ENCODE peak calls at places on chromosomes 5 and 9, in six cellular contexts. One of them, this sample, is unnamed.

GRCh38 chr5:51043740-51044139 is 339.5 kb upstream of the ISL1 start:
- DNase-seq in mucosa of gallbladder: no peak
- DNase-seq in fibroblast of the aortic adventitia: no peak
- DNase-seq in AG08395: no peak
- DNase-seq in upper lobe of right lung: no peak
- DNase-seq in naive thymus-derived CD4-positive, alpha-beta T cell: no peak
- DNase-seq in this sample: no peak

GRCh38 chr9:17622166-17622565 is 43.3 kb downstream of the SH3GL2 start:
- DNase-seq in AG08395: no peak
- DNase-seq in naive thymus-derived CD4-positive, alpha-beta T cell: no peak
- DNase-seq in fibroblast of the aortic adventitia: no peak
- DNase-seq in mucosa of gallbladder: no peak
- DNase-seq in upper lobe of right lung: no peak
- DNase-seq in this sample: no peak

GRCh38 chr5:78253201-78253600 is 41.3 kb downstream of the AP3B1 start:
- DNase-seq in AG08395: no peak
- DNase-seq in naive thymus-derived CD4-positive, alpha-beta T cell: no peak
- DNase-seq in fibroblast of the aortic adventitia: peak
- DNase-seq in mucosa of gallbladder: no peak
- DNase-seq in upper lobe of right lung: no peak
- DNase-seq in this sample: no peak

GRCh38 chr9:126939821-126940221 is 25.2 kb downstream of the RALGPS1 start:
- DNase-seq in mucosa of gallbladder: peak
- DNase-seq in upper lobe of right lung: peak
- DNase-seq in AG08395: no peak
- DNase-seq in fibroblast of the aortic adventitia: no peak
- DNase-seq in naive thymus-derived CD4-positive, alpha-beta T cell: no peak
- DNase-seq in this sample: no peak

GRCh38 chr5:72346396-72346795 is 26.2 kb downstream of the PTCD2 start:
- DNase-seq in fibroblast of the aortic adventitia: no peak
- DNase-seq in upper lobe of right lung: no peak
- DNase-seq in mucosa of gallbladder: no peak
- DNase-seq in AG08395: no peak
- DNase-seq in naive thymus-derived CD4-positive, alpha-beta T cell: no peak
- DNase-seq in this sample: no peak

GRCh38 chr5:172299916-172300439 is 16.4 kb upstream of the UBTD2 start:
- DNase-seq in mucosa of gallbladder: no peak
- DNase-seq in AG08395: no peak
- DNase-seq in naive thymus-derived CD4-positive, alpha-beta T cell: no peak
- DNase-seq in upper lobe of right lung: no peak
- DNase-seq in fibroblast of the aortic adventitia: no peak
- DNase-seq in this sample: no peak

GRCh38 chr9:7148243-7148765 is 390.5 kb downstream of the KDM4C start:
- DNase-seq in naive thymus-derived CD4-positive, alpha-beta T cell: no peak
- DNase-seq in fibroblast of the aortic adventitia: no peak
- DNase-seq in AG08395: no peak
- DNase-seq in mucosa of gallbladder: no peak
- DNase-seq in upper lobe of right lung: no peak
- DNase-seq in this sample: no peak

GRCh38 chr5:159878988-159879471 is 37.3 kb upstream of the ADRA1B start:
- DNase-seq in fibroblast of the aortic adventitia: peak
- DNase-seq in AG08395: peak
- DNase-seq in mucosa of gallbladder: peak
- DNase-seq in naive thymus-derived CD4-positive, alpha-beta T cell: no peak
- DNase-seq in upper lobe of right lung: peak
- DNase-seq in this sample: no peak

GRCh38 chr9:105385372-105385985 is 62.4 kb upstream of the FSD1L start:
- DNase-seq in fibroblast of the aortic adventitia: peak
- DNase-seq in upper lobe of right lung: no peak
- DNase-seq in AG08395: no peak
- DNase-seq in mucosa of gallbladder: peak
- DNase-seq in naive thymus-derived CD4-positive, alpha-beta T cell: peak
- DNase-seq in this sample: peak

GRCh38 chr5:77232959-77233358 is 22.5 kb downstream of the PDE8B start:
- DNase-seq in mucosa of gallbladder: no peak
- DNase-seq in fibroblast of the aortic adventitia: no peak
- DNase-seq in AG08395: no peak
- DNase-seq in naive thymus-derived CD4-positive, alpha-beta T cell: no peak
- DNase-seq in upper lobe of right lung: no peak
- DNase-seq in this sample: no peak

GRCh38 chr5:136374003-136374402 is 8.7 kb upstream of the TRPC7 start:
- DNase-seq in mucosa of gallbladder: no peak
- DNase-seq in naive thymus-derived CD4-positive, alpha-beta T cell: no peak
- DNase-seq in fibroblast of the aortic adventitia: peak
- DNase-seq in AG08395: no peak
- DNase-seq in upper lobe of right lung: no peak
- DNase-seq in this sample: no peak

GRCh38 chr5:45376463-45376862 is 319.7 kb downstream of the HCN1 start:
- DNase-seq in AG08395: no peak
- DNase-seq in upper lobe of right lung: no peak
- DNase-seq in naive thymus-derived CD4-positive, alpha-beta T cell: no peak
- DNase-seq in fibroblast of the aortic adventitia: no peak
- DNase-seq in mucosa of gallbladder: no peak
- DNase-seq in this sample: no peak

GRCh38 chr5:159741829-159742228 is 174.5 kb upstream of the ADRA1B start:
- DNase-seq in AG08395: no peak
- DNase-seq in upper lobe of right lung: no peak
- DNase-seq in naive thymus-derived CD4-positive, alpha-beta T cell: no peak
- DNase-seq in fibroblast of the aortic adventitia: no peak
- DNase-seq in mucosa of gallbladder: no peak
- DNase-seq in this sample: no peak

GRCh38 chr9:128265348-128265847 is 10.4 kb downstream of the GOLGA2 start:
- DNase-seq in AG08395: no peak
- DNase-seq in fibroblast of the aortic adventitia: no peak
- DNase-seq in naive thymus-derived CD4-positive, alpha-beta T cell: no peak
- DNase-seq in mucosa of gallbladder: no peak
- DNase-seq in upper lobe of right lung: no peak
- DNase-seq in this sample: no peak

GRCh38 chr9:134171316-134172197 is 7.2 kb upstream of the RNU6ATAC start:
- DNase-seq in mucosa of gallbladder: peak
- DNase-seq in upper lobe of right lung: peak
- DNase-seq in naive thymus-derived CD4-positive, alpha-beta T cell: no peak
- DNase-seq in fibroblast of the aortic adventitia: peak
- DNase-seq in AG08395: peak
- DNase-seq in this sample: no peak

GRCh38 chr5:67246108-67246507 is 49.5 kb upstream of the CD180 start:
- DNase-seq in naive thymus-derived CD4-positive, alpha-beta T cell: peak
- DNase-seq in fibroblast of the aortic adventitia: peak
- DNase-seq in upper lobe of right lung: no peak
- DNase-seq in AG08395: peak
- DNase-seq in mucosa of gallbladder: peak
- DNase-seq in this sample: peak

GRCh38 chr9:99814359-99814758 is 7.3 kb upstream of the NR4A3 start:
- DNase-seq in naive thymus-derived CD4-positive, alpha-beta T cell: no peak
- DNase-seq in fibroblast of the aortic adventitia: no peak
- DNase-seq in upper lobe of right lung: no peak
- DNase-seq in mucosa of gallbladder: no peak
- DNase-seq in AG08395: no peak
- DNase-seq in this sample: no peak

GRCh38 chr9:105259274-105259673 is 14.8 kb downstream of the SLC44A1 start:
- DNase-seq in AG08395: no peak
- DNase-seq in fibroblast of the aortic adventitia: no peak
- DNase-seq in naive thymus-derived CD4-positive, alpha-beta T cell: no peak
- DNase-seq in upper lobe of right lung: no peak
- DNase-seq in mucosa of gallbladder: no peak
- DNase-seq in this sample: no peak

GRCh38 chr5:43336159-43336558 is 22.9 kb upstream of the HMGCS1 start:
- DNase-seq in fibroblast of the aortic adventitia: no peak
- DNase-seq in AG08395: no peak
- DNase-seq in mucosa of gallbladder: no peak
- DNase-seq in naive thymus-derived CD4-positive, alpha-beta T cell: no peak
- DNase-seq in upper lobe of right lung: no peak
- DNase-seq in this sample: no peak

GRCh38 chr5:43997647-43998251 is 391.5 kb downstream of the FGF10 start:
- DNase-seq in upper lobe of right lung: no peak
- DNase-seq in naive thymus-derived CD4-positive, alpha-beta T cell: no peak
- DNase-seq in mucosa of gallbladder: peak
- DNase-seq in AG08395: peak
- DNase-seq in fibroblast of the aortic adventitia: peak
- DNase-seq in this sample: no peak

GRCh38 chr9:129495422-129496186 is 125.3 kb downstream of the C9orf50 start:
- DNase-seq in upper lobe of right lung: peak
- DNase-seq in AG08395: peak
- DNase-seq in naive thymus-derived CD4-positive, alpha-beta T cell: peak
- DNase-seq in mucosa of gallbladder: peak
- DNase-seq in fibroblast of the aortic adventitia: peak
- DNase-seq in this sample: peak

GRCh38 chr9:124553738-124554137 is 46.5 kb upstream of the NR5A1 start:
- DNase-seq in naive thymus-derived CD4-positive, alpha-beta T cell: no peak
- DNase-seq in mucosa of gallbladder: no peak
- DNase-seq in fibroblast of the aortic adventitia: peak
- DNase-seq in upper lobe of right lung: no peak
- DNase-seq in AG08395: peak
- DNase-seq in this sample: no peak

GRCh38 chr9:79213417-79214125 is 358.2 kb upstream of the TLE4 start:
- DNase-seq in fibroblast of the aortic adventitia: peak
- DNase-seq in upper lobe of right lung: no peak
- DNase-seq in AG08395: peak
- DNase-seq in mucosa of gallbladder: no peak
- DNase-seq in naive thymus-derived CD4-positive, alpha-beta T cell: no peak
- DNase-seq in this sample: no peak

GRCh38 chr5:71695561-71695960 is 23.5 kb upstream of the CARTPT start:
- DNase-seq in AG08395: no peak
- DNase-seq in mucosa of gallbladder: no peak
- DNase-seq in upper lobe of right lung: no peak
- DNase-seq in fibroblast of the aortic adventitia: peak
- DNase-seq in naive thymus-derived CD4-positive, alpha-beta T cell: no peak
- DNase-seq in this sample: no peak

GRCh38 chr9:112193562-112194288 is 18.6 kb upstream of the SUSD1 start:
- DNase-seq in mucosa of gallbladder: no peak
- DNase-seq in fibroblast of the aortic adventitia: no peak
- DNase-seq in AG08395: no peak
- DNase-seq in naive thymus-derived CD4-positive, alpha-beta T cell: no peak
- DNase-seq in upper lobe of right lung: no peak
- DNase-seq in this sample: no peak

GRCh38 chr5:82168294-82168693 is 109.9 kb downstream of the RPS23 start:
- DNase-seq in mucosa of gallbladder: no peak
- DNase-seq in naive thymus-derived CD4-positive, alpha-beta T cell: no peak
- DNase-seq in upper lobe of right lung: no peak
- DNase-seq in fibroblast of the aortic adventitia: peak
- DNase-seq in AG08395: peak
- DNase-seq in this sample: no peak

GRCh38 chr5:141805874-141806273 is 72.3 kb downstream of the PCDH1 start:
- DNase-seq in fibroblast of the aortic adventitia: no peak
- DNase-seq in naive thymus-derived CD4-positive, alpha-beta T cell: no peak
- DNase-seq in upper lobe of right lung: no peak
- DNase-seq in mucosa of gallbladder: no peak
- DNase-seq in AG08395: no peak
- DNase-seq in this sample: no peak

GRCh38 chr5:13477118-13477737 is 467.3 kb downstream of the DNAH5 start:
- DNase-seq in mucosa of gallbladder: no peak
- DNase-seq in naive thymus-derived CD4-positive, alpha-beta T cell: no peak
- DNase-seq in fibroblast of the aortic adventitia: peak
- DNase-seq in upper lobe of right lung: no peak
- DNase-seq in AG08395: no peak
- DNase-seq in this sample: no peak

GRCh38 chr9:31588010-31588409 is 796.4 kb upstream of the ACO1 start:
- DNase-seq in upper lobe of right lung: no peak
- DNase-seq in fibroblast of the aortic adventitia: no peak
- DNase-seq in AG08395: no peak
- DNase-seq in mucosa of gallbladder: no peak
- DNase-seq in naive thymus-derived CD4-positive, alpha-beta T cell: no peak
- DNase-seq in this sample: no peak

GRCh38 chr9:93346240-93347112 is 105.0 kb upstream of the FAM120A start:
- DNase-seq in upper lobe of right lung: peak
- DNase-seq in naive thymus-derived CD4-positive, alpha-beta T cell: no peak
- DNase-seq in mucosa of gallbladder: no peak
- DNase-seq in AG08395: peak
- DNase-seq in fibroblast of the aortic adventitia: no peak
- DNase-seq in this sample: no peak

This sample was measured in immature natural killer cell.